ENCODE peak calls at places on chromosomes 7 and 10, in ten cellular contexts. One of them, this sample, is unnamed.

GRCh38 chr7:158407581-158408331 is 179.9 kb downstream of the PTPRN2 start:
- DNase-seq in GM13976: no peak
- DNase-seq in spleen: peak
- DNase-seq in Panc1: peak
- DNase-seq in tibial artery: no peak
- DNase-seq in IMR-90: no peak
- DNase-seq in endothelial cell: no peak
- DNase-seq in Calu3: no peak
- DNase-seq in gastrocnemius medialis: no peak
- DNase-seq in lung: no peak
- DNase-seq in this sample: no peak

GRCh38 chr7:84647797-84648762 is 453.5 kb upstream of the SEMA3A start:
- DNase-seq in GM13976: no peak
- DNase-seq in spleen: no peak
- DNase-seq in Panc1: no peak
- DNase-seq in tibial artery: no peak
- DNase-seq in IMR-90: peak
- DNase-seq in endothelial cell: no peak
- DNase-seq in Calu3: no peak
- DNase-seq in gastrocnemius medialis: no peak
- DNase-seq in lung: no peak
- DNase-seq in this sample: no peak

GRCh38 chr10:104300002-104300735 is 31.2 kb downstream of the GSTO2 start:
- DNase-seq in GM13976: no peak
- DNase-seq in spleen: no peak
- DNase-seq in Panc1: no peak
- DNase-seq in tibial artery: peak
- DNase-seq in IMR-90: peak
- DNase-seq in endothelial cell: no peak
- DNase-seq in Calu3: no peak
- DNase-seq in gastrocnemius medialis: no peak
- DNase-seq in lung: no peak
- DNase-seq in this sample: peak

GRCh38 chr7:148535227-148535626 is 55.3 kb upstream of the C7orf33 start:
- DNase-seq in GM13976: peak
- DNase-seq in spleen: peak
- DNase-seq in Panc1: no peak
- DNase-seq in tibial artery: no peak
- DNase-seq in IMR-90: no peak
- DNase-seq in endothelial cell: no peak
- DNase-seq in Calu3: no peak
- DNase-seq in gastrocnemius medialis: no peak
- DNase-seq in lung: no peak
- DNase-seq in this sample: no peak

GRCh38 chr7:44375236-44375699 is 49.9 kb upstream of the CAMK2B start:
- DNase-seq in GM13976: peak
- DNase-seq in spleen: no peak
- DNase-seq in Panc1: no peak
- DNase-seq in tibial artery: no peak
- DNase-seq in IMR-90: no peak
- DNase-seq in endothelial cell: peak
- DNase-seq in Calu3: peak
- DNase-seq in gastrocnemius medialis: peak
- DNase-seq in lung: peak
- DNase-seq in this sample: no peak

GRCh38 chr7:151415375-151416112 is 5.7 kb upstream of the WDR86 start:
- DNase-seq in GM13976: no peak
- DNase-seq in spleen: peak
- DNase-seq in Panc1: no peak
- DNase-seq in tibial artery: no peak
- DNase-seq in IMR-90: peak
- DNase-seq in endothelial cell: no peak
- DNase-seq in Calu3: no peak
- DNase-seq in gastrocnemius medialis: no peak
- DNase-seq in lung: no peak
- DNase-seq in this sample: no peak

GRCh38 chr7:128031901-128032604 is 816 bp upstream of the LRRC4 start:
- DNase-seq in GM13976: peak
- DNase-seq in spleen: peak
- DNase-seq in Panc1: no peak
- DNase-seq in tibial artery: no peak
- DNase-seq in IMR-90: peak
- DNase-seq in endothelial cell: peak
- DNase-seq in Calu3: no peak
- DNase-seq in gastrocnemius medialis: no peak
- DNase-seq in lung: no peak
- DNase-seq in this sample: no peak

GRCh38 chr10:24462340-24462739 is 253.4 kb downstream of the KIAA1217 start:
- DNase-seq in GM13976: no peak
- DNase-seq in spleen: no peak
- DNase-seq in Panc1: no peak
- DNase-seq in tibial artery: no peak
- DNase-seq in IMR-90: no peak
- DNase-seq in endothelial cell: no peak
- DNase-seq in Calu3: no peak
- DNase-seq in gastrocnemius medialis: no peak
- DNase-seq in lung: no peak
- DNase-seq in this sample: no peak

GRCh38 chr7:13282377-13282980 is 595.0 kb downstream of the ARL4A start:
- DNase-seq in GM13976: no peak
- DNase-seq in spleen: no peak
- DNase-seq in Panc1: no peak
- DNase-seq in tibial artery: no peak
- DNase-seq in IMR-90: peak
- DNase-seq in endothelial cell: no peak
- DNase-seq in Calu3: no peak
- DNase-seq in gastrocnemius medialis: no peak
- DNase-seq in lung: no peak
- DNase-seq in this sample: no peak

GRCh38 chr10:5776881-5777197 is 36.4 kb downstream of the GDI2 start:
- DNase-seq in GM13976: no peak
- DNase-seq in spleen: no peak
- DNase-seq in Panc1: no peak
- DNase-seq in tibial artery: no peak
- DNase-seq in IMR-90: peak
- DNase-seq in endothelial cell: no peak
- DNase-seq in Calu3: no peak
- DNase-seq in gastrocnemius medialis: no peak
- DNase-seq in lung: no peak
- DNase-seq in this sample: no peak

GRCh38 chr10:5774987-5775386 is 38.2 kb downstream of the GDI2 start:
- DNase-seq in GM13976: no peak
- DNase-seq in spleen: no peak
- DNase-seq in Panc1: no peak
- DNase-seq in tibial artery: no peak
- DNase-seq in IMR-90: no peak
- DNase-seq in endothelial cell: no peak
- DNase-seq in Calu3: no peak
- DNase-seq in gastrocnemius medialis: no peak
- DNase-seq in lung: no peak
- DNase-seq in this sample: no peak

GRCh38 chr10:5775705-5776104 is 37.5 kb downstream of the GDI2 start:
- DNase-seq in GM13976: peak
- DNase-seq in spleen: peak
- DNase-seq in Panc1: no peak
- DNase-seq in tibial artery: no peak
- DNase-seq in IMR-90: no peak
- DNase-seq in endothelial cell: no peak
- DNase-seq in Calu3: no peak
- DNase-seq in gastrocnemius medialis: no peak
- DNase-seq in lung: no peak
- DNase-seq in this sample: no peak

GRCh38 chr10:5779753-5780152 is 33.5 kb downstream of the GDI2 start:
- DNase-seq in GM13976: no peak
- DNase-seq in spleen: no peak
- DNase-seq in Panc1: no peak
- DNase-seq in tibial artery: no peak
- DNase-seq in IMR-90: no peak
- DNase-seq in endothelial cell: no peak
- DNase-seq in Calu3: no peak
- DNase-seq in gastrocnemius medialis: no peak
- DNase-seq in lung: no peak
- DNase-seq in this sample: no peak

DNA sequence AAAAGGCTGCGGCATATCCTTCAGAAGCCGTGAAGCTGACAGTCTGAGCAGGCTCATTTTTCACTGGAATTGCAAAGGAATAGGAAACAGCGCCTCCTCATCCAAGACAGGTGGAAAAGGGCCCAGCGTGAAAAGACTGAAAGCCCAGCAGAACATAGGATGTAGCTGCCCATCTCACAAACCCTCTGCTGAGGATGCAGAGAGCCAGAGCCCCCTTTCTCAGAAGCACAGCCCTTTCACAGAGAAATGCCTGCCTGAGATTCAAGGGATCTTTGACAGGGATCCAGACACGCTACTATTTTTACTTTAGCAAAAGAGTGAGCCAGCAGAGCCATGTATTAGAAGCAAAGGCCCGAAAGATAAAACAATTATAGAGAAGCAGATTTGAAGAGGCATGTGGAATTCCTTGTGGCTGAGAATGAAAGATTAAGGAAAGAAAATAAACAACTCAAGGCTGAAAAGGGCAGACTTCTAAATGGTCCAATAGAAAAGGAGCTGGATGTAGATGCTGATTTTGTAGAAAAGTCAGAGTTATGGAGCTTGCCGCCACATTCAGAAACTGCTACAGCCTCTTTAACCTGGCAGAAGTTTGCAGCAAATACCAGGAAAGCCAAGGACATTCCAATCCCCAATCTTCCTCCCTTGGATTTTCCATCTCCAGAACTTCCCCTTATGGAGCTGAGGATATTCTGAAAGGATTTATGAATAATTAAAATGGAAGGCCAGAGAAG is 36.9 kb downstream of the GDI2 start:
- DNase-seq in GM13976: no peak
- DNase-seq in spleen: no peak
- DNase-seq in Panc1: no peak
- DNase-seq in tibial artery: no peak
- DNase-seq in IMR-90: peak
- DNase-seq in endothelial cell: no peak
- DNase-seq in Calu3: no peak
- DNase-seq in gastrocnemius medialis: no peak
- DNase-seq in lung: no peak
- DNase-seq in this sample: no peak
- TF ChIP-seq CTCF in GM13976: no peak
- TF ChIP-seq CTCF in spleen: no peak
- TF ChIP-seq CTCF in Panc1: peak
- TF ChIP-seq CTCF in tibial artery: no peak
- TF ChIP-seq CTCF in IMR-90: no peak
- TF ChIP-seq CTCF in endothelial cell: no peak
- TF ChIP-seq CTCF in Calu3: no peak
- TF ChIP-seq CTCF in gastrocnemius medialis: no peak
- TF ChIP-seq CTCF in lung: no peak
- TF ChIP-seq CTCF in this sample: no peak

GRCh38 chr7:91264083-91264923 is at the start of gene FZD1:
- DNase-seq in GM13976: peak
- DNase-seq in spleen: peak
- DNase-seq in Panc1: peak
- DNase-seq in tibial artery: peak
- DNase-seq in IMR-90: peak
- DNase-seq in endothelial cell: peak
- DNase-seq in Calu3: peak
- DNase-seq in gastrocnemius medialis: peak
- DNase-seq in lung: peak
- DNase-seq in this sample: peak
- TF ChIP-seq CTCF in GM13976: no peak
- TF ChIP-seq CTCF in spleen: no peak
- TF ChIP-seq CTCF in Panc1: no peak
- TF ChIP-seq CTCF in tibial artery: peak
- TF ChIP-seq CTCF in IMR-90: no peak
- TF ChIP-seq CTCF in endothelial cell: no peak
- TF ChIP-seq CTCF in Calu3: no peak
- TF ChIP-seq CTCF in gastrocnemius medialis: no peak
- TF ChIP-seq CTCF in lung: no peak
- TF ChIP-seq CTCF in this sample: no peak

DNA sequence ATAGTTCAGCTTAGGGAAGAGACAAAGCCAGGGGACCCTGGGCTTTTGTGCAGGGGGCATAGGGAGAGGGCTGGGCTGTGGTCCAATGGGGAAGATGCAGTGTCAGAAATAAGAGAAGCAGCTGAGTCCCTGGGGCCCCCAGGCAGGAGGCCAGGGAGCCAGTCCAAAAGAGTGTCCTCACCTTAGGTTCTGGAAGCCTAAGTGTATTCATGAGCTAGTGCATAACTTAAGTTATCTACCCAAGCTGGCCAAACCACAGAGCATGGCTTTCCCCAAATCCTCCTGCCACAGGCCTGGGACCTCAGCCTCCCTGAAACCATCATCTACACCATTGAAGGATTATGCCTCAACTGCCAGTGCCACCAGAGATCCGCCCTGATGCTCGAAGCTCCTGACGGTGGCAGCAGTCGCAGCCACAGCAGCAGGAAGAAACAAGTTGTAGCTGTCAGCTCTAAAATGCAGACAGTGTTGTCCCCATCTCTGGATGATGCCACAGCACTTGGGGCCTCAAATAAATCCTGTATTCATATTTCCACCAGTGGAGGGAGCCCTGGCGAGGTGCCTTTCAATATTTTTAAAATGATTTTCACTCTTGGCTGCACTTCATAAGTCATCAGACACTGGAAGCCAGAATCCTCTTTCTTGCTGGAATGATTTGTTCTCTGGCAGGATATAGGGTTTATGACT is 574.6 kb downstream of the GRID1 start:
- DNase-seq in GM13976: no peak
- DNase-seq in spleen: no peak
- DNase-seq in Panc1: no peak
- DNase-seq in tibial artery: no peak
- DNase-seq in IMR-90: no peak
- DNase-seq in endothelial cell: no peak
- DNase-seq in Calu3: peak
- DNase-seq in gastrocnemius medialis: peak
- DNase-seq in lung: no peak
- DNase-seq in this sample: no peak
- TF ChIP-seq CTCF in GM13976: no peak
- TF ChIP-seq CTCF in spleen: no peak
- TF ChIP-seq CTCF in Panc1: peak
- TF ChIP-seq CTCF in tibial artery: no peak
- TF ChIP-seq CTCF in IMR-90: no peak
- TF ChIP-seq CTCF in endothelial cell: no peak
- TF ChIP-seq CTCF in Calu3: no peak
- TF ChIP-seq CTCF in gastrocnemius medialis: no peak
- TF ChIP-seq CTCF in lung: no peak
- TF ChIP-seq CTCF in this sample: no peak

GRCh38 chr10:102970941-102971340 is 52.8 kb downstream of the CNNM2 start:
- DNase-seq in GM13976: no peak
- DNase-seq in spleen: no peak
- DNase-seq in Panc1: no peak
- DNase-seq in tibial artery: no peak
- DNase-seq in IMR-90: no peak
- DNase-seq in endothelial cell: no peak
- DNase-seq in Calu3: no peak
- DNase-seq in gastrocnemius medialis: no peak
- DNase-seq in lung: no peak
- DNase-seq in this sample: no peak

GRCh38 chr10:102970497-102970896 is 52.4 kb downstream of the CNNM2 start:
- DNase-seq in GM13976: no peak
- DNase-seq in spleen: no peak
- DNase-seq in Panc1: no peak
- DNase-seq in tibial artery: no peak
- DNase-seq in IMR-90: no peak
- DNase-seq in endothelial cell: no peak
- DNase-seq in Calu3: no peak
- DNase-seq in gastrocnemius medialis: no peak
- DNase-seq in lung: no peak
- DNase-seq in this sample: no peak

GRCh38 chr10:102975483-102976057 is 57.5 kb downstream of the CNNM2 start:
- DNase-seq in GM13976: no peak
- DNase-seq in spleen: no peak
- DNase-seq in Panc1: no peak
- DNase-seq in tibial artery: no peak
- DNase-seq in IMR-90: no peak
- DNase-seq in endothelial cell: no peak
- DNase-seq in Calu3: no peak
- DNase-seq in gastrocnemius medialis: no peak
- DNase-seq in lung: no peak
- DNase-seq in this sample: no peak
- TF ChIP-seq CTCF in GM13976: peak
- TF ChIP-seq CTCF in spleen: no peak
- TF ChIP-seq CTCF in Panc1: no peak
- TF ChIP-seq CTCF in tibial artery: no peak
- TF ChIP-seq CTCF in IMR-90: no peak
- TF ChIP-seq CTCF in endothelial cell: no peak
- TF ChIP-seq CTCF in Calu3: no peak
- TF ChIP-seq CTCF in gastrocnemius medialis: no peak
- TF ChIP-seq CTCF in lung: no peak
- TF ChIP-seq CTCF in this sample: no peak

This sample was measured in vagina.